ENCODE peak calls at places on chromosomes 5 and 9, in nine cellular contexts. K is adrenal gland, J is left lung, B is spleen, W is ovary, D is lung, T is upper lobe of left lung, S is heart right ventricle, L is Caco-2. R is an unnamed sample. For H3K27me3 and H3K4me1, the result is how much of the 10 kb centered on the place peaks cover.

GRCh38 chr9:4287886-4288588 is 11.8 kb downstream of the GLIS3 start:
- DNase-seq in K (no peak), J (no peak), B (no peak), W (no peak), D (no peak), T (no peak), S (no peak), L (no peak), R (no peak)

GRCh38 chr5:151742870-151743294 is 15.5 kb downstream of the ATOX1 start:
- DNase-seq in K (peak), J (no peak), B (no peak), W (peak), D (no peak), T (no peak), S (peak), L (peak), R (no peak)

GRCh38 chr5:119397518-119398380 is 41.9 kb downstream of the TNFAIP8 start:
- DNase-seq in K (no peak), J (no peak), B (no peak), W (no peak), D (no peak), T (no peak), S (no peak), L (no peak), R (no peak)

GRCh38 chr5:80672140-80672736 is 17.5 kb upstream of the DHFR start:
- DNase-seq in K (peak), J (no peak), B (peak), W (peak), D (peak), T (peak), S (peak), L (peak), R (peak)

GRCh38 chr9:124392855-124393460 is 22.3 kb downstream of the PSMB7 start:
- DNase-seq in K (peak), J (no peak), B (no peak), W (no peak), D (no peak), T (no peak), S (no peak), L (no peak), R (no peak)

GRCh38 chr9:4324513-4324912 is 24.6 kb upstream of the GLIS3 start:
- DNase-seq in K (peak), J (no peak), B (no peak), W (no peak), D (no peak), T (no peak), S (no peak), L (no peak), R (no peak)

GRCh38 chr5:29758986-29759421 is 1434.5 kb upstream of the CDH6 start:
- DNase-seq in K (no peak), J (no peak), B (no peak), W (no peak), D (no peak), T (no peak), S (no peak), L (peak), R (no peak)

GRCh38 chr5:54693936-54694510 is 176.5 kb downstream of the SNX18 start:
- DNase-seq in K (no peak), J (no peak), B (no peak), W (no peak), D (no peak), T (no peak), S (no peak), L (no peak), R (no peak)

GRCh38 chr5:50302815-50303490 is 138.1 kb downstream of the EMB start:
- DNase-seq in K (no peak), J (no peak), B (no peak), W (no peak), D (no peak), T (no peak), S (no peak), L (no peak), R (no peak)

GRCh38 chr9:34522971-34523797 is at the start of gene ENHO:
- DNase-seq in K (peak), J (peak), B (peak), W (peak), D (peak), T (peak), S (peak), L (peak), R (peak)

GRCh38 chr5:51986733-51987132 is 603.5 kb downstream of the ISL1 start:
- DNase-seq in K (no peak), J (no peak), B (no peak), W (no peak), D (no peak), T (no peak), S (no peak), L (no peak), R (no peak)

DNA sequence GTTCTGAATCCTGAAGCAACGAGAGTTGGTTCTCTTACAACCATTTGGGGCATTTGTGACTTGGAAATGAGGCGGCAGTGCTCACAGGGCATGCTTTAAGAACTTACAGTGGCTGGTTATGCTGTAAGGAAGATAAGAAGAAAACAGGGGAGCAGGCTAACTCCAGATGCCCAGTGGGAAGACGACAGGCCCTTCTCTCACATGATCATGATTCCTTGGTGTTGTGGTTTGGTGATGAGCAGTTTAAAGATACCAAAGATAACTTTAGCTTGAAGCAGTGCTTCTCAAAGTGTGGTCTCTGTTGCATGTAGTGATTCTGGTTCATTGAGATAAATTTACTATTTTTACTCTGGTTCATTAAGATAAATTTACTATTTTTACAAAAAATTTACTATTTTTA is 2.6 kb upstream of the HABP4 start:
- DNase-seq in K (no peak), J (no peak), B (no peak), W (no peak), D (no peak), T (no peak), S (no peak), L (no peak), R (no peak)
- H3K27me3 ChIP-seq in K (under half), J (under half), B (under half), W (under half), D (under half), T (under half), S (under half), L (under half), R (under half)

GRCh38 chr9:137305060-137305787 is 3.2 kb upstream of the NRARP start:
- DNase-seq in K (no peak), J (peak), B (peak), W (peak), D (peak), T (peak), S (peak), L (no peak), R (peak)
- H3K4me1 ChIP-seq in K (under half), J (half or more), B (under half), W (under half), D (under half), T (half or more), S (half or more), L (under half), R (under half)

DNA sequence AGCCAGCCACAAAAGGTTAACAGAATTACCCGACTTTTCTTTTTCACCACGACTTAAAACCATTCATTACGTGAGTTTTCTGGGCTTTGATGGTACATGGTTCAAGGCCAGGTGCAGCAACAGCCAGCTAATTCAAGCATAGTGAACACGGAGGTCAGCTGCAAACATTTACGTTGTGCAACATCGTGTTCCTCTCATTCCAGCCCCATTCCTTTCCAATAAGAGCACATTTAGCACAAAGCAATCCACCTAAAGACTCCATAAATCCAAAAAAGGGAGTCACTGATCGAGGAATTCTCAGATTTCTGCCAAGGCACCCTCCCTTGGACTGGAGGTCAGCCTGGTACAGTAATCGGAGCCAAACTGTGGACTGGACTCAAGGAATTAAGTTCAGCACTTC is 14.4 kb downstream of the NREP start:
- DNase-seq in K (peak), J (no peak), B (no peak), W (peak), D (no peak), T (peak), S (no peak), L (no peak), R (no peak)
- H3K4me3 ChIP-seq in K (no peak), J (no peak), B (no peak), W (peak), D (no peak), T (peak), S (peak), L (no peak), R (no peak)

DNA sequence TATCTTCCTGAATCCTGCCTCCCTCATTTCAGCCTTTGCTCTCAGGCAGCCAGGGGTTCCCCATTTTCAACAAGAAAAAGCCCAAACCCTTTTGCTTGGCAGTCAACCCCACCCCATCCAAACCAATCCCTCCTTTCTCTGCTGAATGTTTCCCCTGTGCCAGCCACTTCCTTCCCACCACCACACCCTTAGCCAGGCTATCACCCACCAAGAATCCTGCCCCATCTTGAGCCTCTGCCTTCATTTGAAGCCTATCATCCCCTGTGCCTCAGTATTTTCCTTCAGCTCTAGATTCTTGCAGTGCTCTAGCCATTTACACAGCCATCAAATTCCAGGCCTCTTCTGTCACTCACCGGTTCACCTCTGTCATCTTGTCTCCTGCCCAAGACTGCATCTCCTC is 15.3 kb upstream of the FIBCD1 start:
- DNase-seq in K (no peak), J (no peak), B (no peak), W (no peak), D (no peak), T (no peak), S (no peak), L (no peak), R (no peak)
- H3K27me3 ChIP-seq in K (under half), J (half or more), B (under half), W (under half), D (under half), T (under half), S (under half), L (under half), R (under half)

DNA sequence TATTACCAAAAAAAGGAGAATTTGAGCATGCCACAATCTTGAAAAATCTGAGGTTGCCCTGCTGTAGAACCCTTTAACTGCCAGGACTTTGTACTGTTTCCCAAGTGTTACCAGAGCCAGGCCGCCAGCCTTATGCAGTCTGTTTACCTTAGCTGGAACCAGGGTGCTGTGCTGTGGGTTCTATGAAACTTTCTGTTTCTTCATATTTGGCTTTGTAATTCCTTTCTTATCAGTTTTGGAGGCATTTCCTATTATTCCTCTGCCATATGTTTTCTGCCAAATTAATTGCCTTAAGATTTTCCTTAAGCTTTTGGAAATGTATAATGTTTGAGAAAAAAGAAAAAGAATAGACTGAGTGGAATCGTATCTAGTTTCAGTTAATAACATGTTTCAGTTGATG is 2.1 kb downstream of the S1PR3 start:
- DNase-seq in K (no peak), J (no peak), B (no peak), W (no peak), D (no peak), T (no peak), S (no peak), L (no peak), R (no peak)
- H3K4me1 ChIP-seq in K (half or more), J (under half), B (under half), W (under half), D (under half), T (under half), S (under half), L (under half), R (under half)

GRCh38 chr5:98433673-98434072 is 339.8 kb upstream of the RGMB start:
- DNase-seq in K (no peak), J (no peak), B (no peak), W (no peak), D (no peak), T (no peak), S (no peak), L (no peak), R (no peak)
- H3K4me3 ChIP-seq in K (no peak), J (no peak), B (no peak), W (no peak), D (no peak), T (no peak), S (no peak), L (no peak), R (no peak)

DNA sequence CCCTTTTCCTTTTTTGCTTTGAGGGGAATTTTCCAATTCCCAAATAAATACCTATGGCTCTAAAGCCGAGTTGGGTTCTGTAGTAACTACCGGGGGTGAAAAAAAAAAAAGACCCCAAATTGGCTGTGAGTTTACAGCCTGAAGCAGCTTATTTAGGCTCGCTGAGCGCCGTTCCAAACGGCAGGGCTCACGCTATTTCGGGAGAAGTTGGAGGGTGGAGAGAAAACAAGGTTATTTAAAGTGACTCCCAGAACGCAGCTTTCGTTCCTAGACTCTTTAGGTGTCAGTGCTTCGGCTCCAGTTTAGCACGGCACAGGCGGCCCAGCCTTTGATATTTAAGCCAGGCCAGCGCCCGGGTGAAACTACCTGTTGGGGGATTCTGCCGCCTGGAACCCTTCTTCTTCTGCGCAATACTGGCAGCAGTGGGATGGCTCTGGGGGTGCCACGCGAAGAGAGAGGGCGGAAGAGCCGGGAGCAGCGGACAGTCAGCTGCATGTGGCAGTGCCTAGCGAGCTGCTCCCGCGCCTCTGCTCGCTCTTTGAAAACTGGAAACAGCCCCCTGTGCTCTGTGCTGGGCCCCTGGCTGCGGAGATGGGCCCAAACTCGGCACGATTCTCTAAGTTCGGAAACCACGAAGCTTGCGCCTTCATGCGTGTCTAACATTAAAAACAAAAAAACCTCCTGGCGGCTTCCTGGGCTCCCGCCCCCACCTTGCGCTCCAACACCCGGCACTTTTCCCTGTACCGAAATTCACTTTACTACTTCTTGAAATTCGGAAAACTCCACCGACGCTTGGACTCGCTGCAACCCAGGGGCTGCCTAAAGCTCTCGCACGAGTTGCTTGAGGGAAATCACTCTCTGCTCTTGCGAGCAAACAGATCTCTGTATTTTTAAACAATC is 34.5 kb upstream of the NFIB start:
- DNase-seq in K (no peak), J (peak), B (no peak), W (no peak), D (no peak), T (no peak), S (peak), L (no peak), R (no peak)
- H3K27me3 ChIP-seq in K (half or more), J (half or more), B (half or more), W (under half), D (under half), T (under half), S (under half), L (under half), R (under half)

GRCh38 chr9:134353539-134353938 is 27.3 kb downstream of the RXRA start:
- DNase-seq in K (no peak), J (no peak), B (no peak), W (no peak), D (no peak), T (no peak), S (no peak), L (no peak), R (no peak)

GRCh38 chr9:134357631-134358025 is 31.4 kb downstream of the RXRA start:
- DNase-seq in K (no peak), J (no peak), B (no peak), W (no peak), D (no peak), T (no peak), S (no peak), L (no peak), R (no peak)

GRCh38 chr9:134355561-134356278 is 29.5 kb downstream of the RXRA start:
- DNase-seq in K (no peak), J (peak), B (no peak), W (no peak), D (peak), T (peak), S (no peak), L (peak), R (no peak)

GRCh38 chr9:134356496-134357470 is 30.5 kb downstream of the RXRA start:
- DNase-seq in K (peak), J (no peak), B (no peak), W (no peak), D (peak), T (peak), S (no peak), L (peak), R (no peak)

GRCh38 chr9:134355158-134355557 is 28.9 kb downstream of the RXRA start:
- DNase-seq in K (no peak), J (no peak), B (no peak), W (no peak), D (no peak), T (no peak), S (no peak), L (no peak), R (no peak)
- H3K4me1 ChIP-seq in K (half or more), J (half or more), B (under half), W (under half), D (under half), T (half or more), S (half or more), L (half or more), R (under half)

R was measured in effector memory CD4-positive, alpha-beta T cell.